ENCODE peak calls at places on chromosomes 2 and 18, in nine cellular contexts. M is cardiac muscle cell; G is effector memory CD4-positive, alpha-beta T cell; R is kidney; Z is epithelial cell of proximal tubule; X is esophagus squamous epithelium; P is NT2/D1; C is AG04450; D is tibial artery. W is an unnamed sample.

GRCh38 chr18:62768172-62768943 is 53.0 kb downstream of the PHLPP1 start:
- DNase-seq in M (no peak), G (no peak), R (no peak), Z (no peak), X (no peak), P (no peak), C (no peak), D (no peak), W (no peak)

GRCh38 chr2:150878347-150878746 is 383.3 kb downstream of the RBM43 start:
- DNase-seq in M (no peak), G (no peak), R (no peak), Z (peak; percentile 35), X (no peak), P (no peak), C (no peak), D (no peak), W (peak; percentile 77)

GRCh38 chr2:88738271-88738670 is 46.8 kb downstream of the RPIA start:
- DNase-seq in M (peak; percentile 68), G (no peak), R (no peak), Z (no peak), X (no peak), P (no peak), C (no peak), D (no peak), W (peak; percentile 43)

GRCh38 chr2:67626656-67627055 is 229.5 kb downstream of the ETAA1 start:
- DNase-seq in M (peak; percentile 77), G (no peak), R (no peak), Z (no peak), X (no peak), P (no peak), C (no peak), D (no peak), W (peak; percentile 77)

GRCh38 chr2:139271879-139272278 is 491.7 kb upstream of the NXPH2 start:
- DNase-seq in M (no peak), G (no peak), R (no peak), Z (no peak), X (no peak), P (no peak), C (no peak), D (no peak), W (no peak)

GRCh38 chr18:31626409-31626808 is 34.7 kb downstream of the TTR start:
- DNase-seq in M (no peak), G (no peak), R (no peak), Z (no peak), X (no peak), P (no peak), C (no peak), D (no peak), W (no peak)

GRCh38 chr2:121699421-121700328 is 37.0 kb downstream of the NIFK start:
- DNase-seq in M (peak; percentile 66), G (peak; percentile 78), R (peak; percentile 91), Z (peak; percentile 84), X (peak; percentile 13), P (no peak), C (peak; percentile 13), D (no peak), W (peak; percentile 90)

GRCh38 chr18:2515408-2515807 is 55.9 kb downstream of the METTL4 start:
- DNase-seq in M (peak; percentile 72), G (no peak), R (no peak), Z (peak; percentile 46), X (no peak), P (no peak), C (peak; percentile 38), D (no peak), W (peak; percentile 88)

GRCh38 chr2:30652271-30652910 is 154.9 kb downstream of the CAPN13 start:
- DNase-seq in M (no peak), G (no peak), R (no peak), Z (no peak), X (no peak), P (peak; percentile 78), C (no peak), D (no peak), W (no peak)

GRCh38 chr2:165720526-165720925 is 73.5 kb downstream of the GALNT3 start:
- DNase-seq in M (peak; percentile 63), G (no peak), R (no peak), Z (no peak), X (no peak), P (no peak), C (peak; percentile 23), D (no peak), W (peak; percentile 67)

GRCh38 chr18:61929881-61930640 is 37.3 kb upstream of the RNF152 start:
- DNase-seq in M (no peak), G (no peak), R (no peak), Z (no peak), X (no peak), P (no peak), C (no peak), D (no peak), W (no peak)

GRCh38 chr2:230797515-230798495 is 66.9 kb upstream of the ITM2C start:
- DNase-seq in M (peak; percentile 40), G (no peak), R (no peak), Z (no peak), X (no peak), P (no peak), C (no peak), D (no peak), W (peak; percentile 72)

GRCh38 chr18:79778291-79778791 is 19.4 kb upstream of the KCNG2 start:
- DNase-seq in M (no peak), G (no peak), R (peak; percentile 66), Z (no peak), X (no peak), P (no peak), C (no peak), D (no peak), W (no peak)

GRCh38 chr2:1153959-1154358 is 203.3 kb downstream of the SNTG2 start:
- DNase-seq in M (no peak), G (no peak), R (no peak), Z (no peak), X (no peak), P (no peak), C (no peak), D (peak; percentile 71), W (no peak)

GRCh38 chr2:37526323-37526722 is 145.1 kb downstream of the CDC42EP3 start:
- DNase-seq in M (no peak), G (no peak), R (no peak), Z (no peak), X (no peak), P (no peak), C (no peak), D (no peak), W (no peak)

GRCh38 chr2:240959941-240960308 is 38.5 kb upstream of the SNED1 start:
- DNase-seq in M (no peak), G (no peak), R (peak; percentile 81), Z (no peak), X (no peak), P (no peak), C (no peak), D (peak; percentile 3), W (no peak)

GRCh38 chr2:143158098-143158497 is 28.9 kb downstream of the ARHGAP15 start:
- DNase-seq in M (no peak), G (no peak), R (no peak), Z (no peak), X (no peak), P (no peak), C (no peak), D (no peak), W (no peak)
- H3K4me3 ChIP-seq in M (no peak overlapping the region), G (no peak overlapping the region), R (no peak overlapping the region), Z (no peak overlapping the region), X (no peak overlapping the region), P (no peak overlapping the region), C (no peak overlapping the region), D (no peak overlapping the region), W (no peak overlapping the region)

GRCh38 chr2:8541636-8542035 is 140.2 kb upstream of the ID2 start:
- DNase-seq in M (no peak), G (no peak), R (no peak), Z (no peak), X (no peak), P (no peak), C (no peak), D (no peak), W (no peak)

GRCh38 chr2:8542381-8543064 is 139.3 kb upstream of the ID2 start:
- DNase-seq in M (no peak), G (no peak), R (no peak), Z (no peak), X (no peak), P (no peak), C (no peak), D (no peak), W (no peak)

GRCh38 chr2:8543412-8544167 is 138.3 kb upstream of the ID2 start:
- DNase-seq in M (peak; percentile 85), G (peak; percentile 29), R (peak; percentile 88), Z (no peak), X (peak; percentile 34), P (no peak), C (peak; percentile 45), D (peak; percentile 69), W (peak; percentile 51)

GRCh38 chr2:8544168-8544785 is 137.6 kb upstream of the ID2 start:
- DNase-seq in M (no peak), G (no peak), R (no peak), Z (no peak), X (no peak), P (no peak), C (no peak), D (no peak), W (no peak)

DNA sequence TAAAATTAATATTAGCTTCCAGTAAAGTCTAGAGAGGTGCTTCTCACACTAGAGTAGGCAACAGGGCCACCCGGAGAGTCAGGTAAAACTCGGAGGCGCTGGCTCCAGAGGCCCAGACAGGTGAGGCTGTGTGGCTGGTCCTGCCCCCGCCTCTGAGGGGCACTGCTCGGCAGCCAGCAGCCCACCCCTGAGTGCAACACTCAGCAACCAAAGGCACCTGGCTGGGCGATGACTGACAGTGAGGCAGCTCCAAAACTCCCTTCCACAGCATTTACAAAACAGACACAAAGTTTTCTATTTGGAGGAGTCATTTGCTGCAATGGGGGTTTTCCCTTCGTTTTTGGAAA is 138.8 kb upstream of the ID2 start:
- DNase-seq in M (no peak), G (no peak), R (no peak), Z (no peak), X (no peak), P (no peak), C (no peak), D (no peak), W (no peak)
- H3K4me3 ChIP-seq in M (no peak overlapping the region), G (no peak overlapping the region), R (peak overlapping the region; percentile 32), Z (no peak overlapping the region), X (no peak overlapping the region), P (no peak overlapping the region), C (no peak overlapping the region), D (peak overlapping the region; percentile 35), W (no peak overlapping the region)

DNA sequence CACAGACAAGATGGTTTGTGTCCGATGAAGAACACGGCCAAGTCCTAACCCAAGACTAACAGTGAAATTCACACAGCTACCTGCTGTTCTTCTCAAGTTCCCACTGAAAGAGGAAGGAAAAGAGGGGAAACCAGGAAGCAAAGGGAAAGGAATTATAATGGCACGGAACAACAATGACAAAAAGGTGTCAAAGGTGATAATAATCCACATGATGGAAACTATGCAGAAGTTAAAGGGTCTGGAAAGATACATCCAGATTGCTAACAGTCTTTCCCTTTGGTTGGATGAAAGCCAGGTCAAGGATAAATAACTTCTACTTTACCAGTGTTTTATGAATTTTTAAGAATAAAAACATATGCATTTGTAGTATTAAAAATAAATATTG is 33.9 kb downstream of the NOL10 start:
- DNase-seq in M (no peak), G (no peak), R (no peak), Z (no peak), X (no peak), P (no peak), C (no peak), D (no peak), W (no peak)
- H3K4me3 ChIP-seq in M (no peak overlapping the region), G (no peak overlapping the region), R (no peak overlapping the region), Z (no peak overlapping the region), X (no peak overlapping the region), P (no peak overlapping the region), C (no peak overlapping the region), D (no peak overlapping the region), W (no peak overlapping the region)

GRCh38 chr2:23387221-23387550 is 2.2 kb downstream of the KLHL29 start:
- DNase-seq in M (no peak), G (no peak), R (no peak), Z (no peak), X (no peak), P (no peak), C (no peak), D (no peak), W (no peak)
- H3K4me3 ChIP-seq in M (peak overlapping the region; percentile 44), G (peak overlapping the region; percentile 32), R (peak overlapping the region; percentile 75), Z (peak overlapping the region; percentile 83), X (peak overlapping the region; percentile 63), P (peak overlapping the region; percentile 58), C (peak overlapping the region; percentile 74), D (peak overlapping the region; percentile 75), W (peak overlapping the region; percentile 78)